ENCODE peak calls at places on chromosome 2, in six cellular contexts. One of them, this sample, is unnamed.

GRCh38 chr2:161237397-161238263 is 70.6 kb upstream of the PSMD14 start:
- DNase-seq in left ventricle myocardium inferior: peak
- DNase-seq in GM03348: peak
- DNase-seq in endothelial cell: peak
- DNase-seq in effector CD4-positive, alpha-beta T cell: peak
- DNase-seq in stimulated activated CD4-positive, alpha-beta T cell treated with anti-CD3 and anti-CD28 coated beads, Interleukin-15, amount 100 ng/mL, for 24 hours: peak
- DNase-seq in this sample: no peak

GRCh38 chr2:215817046-215817445 is 196.3 kb downstream of the MREG start:
- DNase-seq in endothelial cell: no peak
- DNase-seq in stimulated activated CD4-positive, alpha-beta T cell treated with anti-CD3 and anti-CD28 coated beads, Interleukin-15, amount 100 ng/mL, for 24 hours: no peak
- DNase-seq in left ventricle myocardium inferior: no peak
- DNase-seq in GM03348: no peak
- DNase-seq in effector CD4-positive, alpha-beta T cell: no peak
- DNase-seq in this sample: no peak

GRCh38 chr2:229463941-229464340 is 192.9 kb upstream of the PID1 start:
- DNase-seq in effector CD4-positive, alpha-beta T cell: no peak
- DNase-seq in stimulated activated CD4-positive, alpha-beta T cell treated with anti-CD3 and anti-CD28 coated beads, Interleukin-15, amount 100 ng/mL, for 24 hours: no peak
- DNase-seq in left ventricle myocardium inferior: no peak
- DNase-seq in endothelial cell: no peak
- DNase-seq in GM03348: no peak
- DNase-seq in this sample: no peak

GRCh38 chr2:164560181-164560792 is 61.0 kb downstream of the GRB14 start:
- DNase-seq in stimulated activated CD4-positive, alpha-beta T cell treated with anti-CD3 and anti-CD28 coated beads, Interleukin-15, amount 100 ng/mL, for 24 hours: no peak
- DNase-seq in GM03348: peak
- DNase-seq in endothelial cell: no peak
- DNase-seq in left ventricle myocardium inferior: no peak
- DNase-seq in effector CD4-positive, alpha-beta T cell: no peak
- DNase-seq in this sample: no peak

GRCh38 chr2:177106212-177106611 is 106.4 kb upstream of the HNRNPA3 start:
- DNase-seq in left ventricle myocardium inferior: no peak
- DNase-seq in endothelial cell: no peak
- DNase-seq in GM03348: no peak
- DNase-seq in stimulated activated CD4-positive, alpha-beta T cell treated with anti-CD3 and anti-CD28 coated beads, Interleukin-15, amount 100 ng/mL, for 24 hours: no peak
- DNase-seq in effector CD4-positive, alpha-beta T cell: no peak
- DNase-seq in this sample: no peak

GRCh38 chr2:149661844-149662243 is 74.3 kb upstream of the MMADHC start:
- DNase-seq in GM03348: no peak
- DNase-seq in endothelial cell: no peak
- DNase-seq in left ventricle myocardium inferior: no peak
- DNase-seq in effector CD4-positive, alpha-beta T cell: no peak
- DNase-seq in stimulated activated CD4-positive, alpha-beta T cell treated with anti-CD3 and anti-CD28 coated beads, Interleukin-15, amount 100 ng/mL, for 24 hours: no peak
- DNase-seq in this sample: no peak

GRCh38 chr2:42964444-42965081 is 172.2 kb upstream of the HAAO start:
- DNase-seq in stimulated activated CD4-positive, alpha-beta T cell treated with anti-CD3 and anti-CD28 coated beads, Interleukin-15, amount 100 ng/mL, for 24 hours: no peak
- DNase-seq in left ventricle myocardium inferior: peak
- DNase-seq in GM03348: peak
- DNase-seq in endothelial cell: no peak
- DNase-seq in effector CD4-positive, alpha-beta T cell: no peak
- DNase-seq in this sample: no peak

GRCh38 chr2:181679544-181679979 is 755 bp downstream of the NEUROD1 start:
- DNase-seq in GM03348: no peak
- DNase-seq in left ventricle myocardium inferior: no peak
- DNase-seq in endothelial cell: no peak
- DNase-seq in stimulated activated CD4-positive, alpha-beta T cell treated with anti-CD3 and anti-CD28 coated beads, Interleukin-15, amount 100 ng/mL, for 24 hours: no peak
- DNase-seq in effector CD4-positive, alpha-beta T cell: no peak
- DNase-seq in this sample: no peak